ENCODE peak calls at places on chromosomes 5 and 9, in ten cellular contexts. C is PC-9; E is osteoblast; J is CD4-positive, alpha-beta T cell; K is psoas muscle; M is transverse colon; G is tibial nerve; Q is lower lobe of right lung; W is brain microvascular endothelial cell; X is dorsolateral prefrontal cortex. P is an unnamed sample. For H3K27me3, the result is how much of the 10 kb centered on the place peaks cover.

GRCh38 chr9:16262467-16263261 is 607.8 kb downstream of the BNC2 start:
- DNase-seq in X (no peak), W (no peak), M (no peak), E (peak), Q (no peak), K (no peak), J (no peak), G (no peak), C (no peak), P (no peak)

GRCh38 chr9:117315236-117315635 is 99.6 kb downstream of the ASTN2 start:
- DNase-seq in Q (no peak), M (no peak), J (no peak), E (no peak), X (no peak), C (no peak), G (no peak), K (peak), W (no peak), P (no peak)

GRCh38 chr5:124399426-124399961 is 346.9 kb downstream of the ZNF608 start:
- DNase-seq in Q (no peak), X (no peak), E (no peak), W (no peak), J (no peak), K (no peak), G (no peak), M (no peak), C (no peak), P (no peak)

GRCh38 chr5:74762599-74762998 is 4.3 kb downstream of the GFM2 start:
- DNase-seq in M (no peak), K (no peak), J (no peak), G (no peak), E (no peak), X (no peak), W (peak), C (peak), Q (no peak), P (no peak)

GRCh38 chr9:93678199-93679019 is 102.0 kb downstream of the PHF2 start:
- DNase-seq in K (no peak), X (no peak), W (no peak), Q (peak), E (no peak), M (no peak), C (no peak), G (no peak), J (no peak), P (no peak)

GRCh38 chr9:30579810-30580209 is 1804.6 kb upstream of the ACO1 start:
- DNase-seq in G (no peak), K (no peak), M (no peak), J (no peak), Q (no peak), C (no peak), X (no peak), W (no peak), E (no peak), P (no peak)

GRCh38 chr5:168168978-168169696 is 122.3 kb upstream of the WWC1 start:
- DNase-seq in G (no peak), Q (no peak), X (no peak), K (no peak), M (no peak), W (no peak), J (no peak), E (no peak), C (no peak), P (no peak)

GRCh38 chr9:108151161-108151586 is 661.6 kb upstream of the KLF4 start:
- DNase-seq in M (no peak), G (no peak), J (no peak), K (no peak), C (no peak), Q (no peak), X (no peak), W (peak), E (no peak), P (no peak)

GRCh38 chr9:4780651-4781050 is 12.1 kb upstream of the RCL1 start:
- DNase-seq in J (no peak), C (no peak), G (no peak), K (no peak), X (no peak), W (no peak), M (no peak), Q (no peak), E (no peak), P (no peak)

GRCh38 chr5:4191703-4192102 is 596.1 kb downstream of the IRX1 start:
- DNase-seq in G (no peak), C (no peak), Q (no peak), M (no peak), E (no peak), W (no peak), K (no peak), X (no peak), J (no peak), P (no peak)

GRCh38 chr5:159897786-159898393 is 18.4 kb upstream of the ADRA1B start:
- DNase-seq in E (no peak), K (peak), G (no peak), Q (peak), M (no peak), C (no peak), J (no peak), W (no peak), X (no peak), P (no peak)

GRCh38 chr9:71703172-71703872 is 65.0 kb downstream of the CEMIP2 start:
- DNase-seq in Q (no peak), C (no peak), G (no peak), X (no peak), E (no peak), M (no peak), W (no peak), K (no peak), J (no peak), P (no peak)

GRCh38 chr9:134864821-134865190 is 15.8 kb upstream of the FCN2 start:
- DNase-seq in C (no peak), X (no peak), Q (peak), E (no peak), M (no peak), W (no peak), J (no peak), K (no peak), G (no peak), P (no peak)

GRCh38 chr5:9468070-9468388 is 77.8 kb downstream of the SEMA5A start:
- DNase-seq in Q (no peak), K (no peak), M (no peak), G (no peak), J (no peak), W (peak), X (no peak), C (no peak), E (peak), P (no peak)

GRCh38 chr9:17490110-17490509 is 88.8 kb upstream of the SH3GL2 start:
- DNase-seq in Q (no peak), E (no peak), X (no peak), K (no peak), M (no peak), G (no peak), J (no peak), W (no peak), C (no peak), P (no peak)

GRCh38 chr9:87282477-87282991 is 215.1 kb upstream of the DAPK1 start:
- DNase-seq in K (no peak), X (no peak), J (no peak), G (no peak), Q (no peak), E (no peak), C (no peak), W (no peak), M (no peak), P (no peak)

GRCh38 chr5:104062495-104063377 is 500.1 kb upstream of the NUDT12 start:
- DNase-seq in G (no peak), J (no peak), W (no peak), Q (no peak), C (peak), X (no peak), K (no peak), E (peak), M (no peak), P (no peak)

GRCh38 chr9:128552153-128552743 is at the start of gene SPTAN1:
- DNase-seq in G (peak), K (peak), M (peak), W (peak), E (peak), J (peak), X (peak), Q (peak), C (peak), P (peak)

GRCh38 chr5:87302061-87302460 is 34.4 kb downstream of the RASA1 start:
- DNase-seq in W (no peak), E (no peak), X (no peak), K (no peak), Q (no peak), G (no peak), M (no peak), J (no peak), C (no peak), P (no peak)

GRCh38 chr5:84603557-84604185 is 219.0 kb upstream of the EDIL3 start:
- DNase-seq in J (no peak), Q (no peak), G (peak), X (no peak), M (no peak), K (peak), C (no peak), W (peak), E (no peak), P (no peak)

GRCh38 chr5:94872526-94872925 is 254.1 kb downstream of the SLF1 start:
- DNase-seq in X (no peak), J (no peak), C (no peak), W (no peak), G (no peak), K (no peak), E (no peak), Q (no peak), M (no peak), P (no peak)

GRCh38 chr9:97321681-97322080 is 14.2 kb downstream of the CCDC180 start:
- DNase-seq in K (no peak), W (no peak), M (no peak), C (no peak), J (no peak), X (no peak), Q (no peak), G (no peak), E (no peak), P (no peak)

GRCh38 chr9:116437411-116438370 is 249.4 kb upstream of the TRIM32 start:
- DNase-seq in Q (no peak), W (no peak), X (no peak), M (no peak), J (no peak), C (no peak), K (no peak), E (no peak), G (no peak), P (no peak)

GRCh38 chr5:1747803-1748085 is 51.9 kb downstream of the MRPL36 start:
- DNase-seq in G (no peak), W (no peak), X (no peak), M (no peak), K (no peak), Q (peak), E (peak), C (no peak), J (no peak), P (no peak)

GRCh38 chr5:55004728-55005127 is 19.3 kb upstream of the GZMK start:
- DNase-seq in M (no peak), J (no peak), X (no peak), G (no peak), W (no peak), Q (no peak), K (no peak), E (no peak), C (no peak), P (no peak)

GRCh38 chr5:103862398-103862797 is 299.8 kb upstream of the NUDT12 start:
- DNase-seq in M (no peak), W (no peak), C (no peak), K (no peak), Q (no peak), X (no peak), J (no peak), G (no peak), E (no peak), P (peak)

GRCh38 chr5:64229163-64229774 is 63.6 kb downstream of the RNF180 start:
- DNase-seq in C (no peak), E (peak), K (no peak), Q (no peak), G (no peak), J (no peak), M (no peak), X (no peak), W (peak), P (peak)

GRCh38 chr9:111897831-111898144 is 1.2 kb downstream of the UGCG start:
- DNase-seq in X (no peak), Q (no peak), G (no peak), J (no peak), K (no peak), E (no peak), M (peak), W (no peak), C (no peak), P (peak)

GRCh38 chr5:138491669-138492551 is 26.6 kb downstream of the EGR1 start:
- DNase-seq in Q (peak), X (peak), W (peak), K (peak), J (peak), C (peak), E (peak), M (peak), G (peak), P (peak)

GRCh38 chr5:173240091-173241050 is 5.4 kb upstream of the NKX2-5 start:
- DNase-seq in K (no peak), C (no peak), E (no peak), X (no peak), G (no peak), M (no peak), Q (no peak), W (no peak), J (no peak), P (no peak)

GRCh38 chr5:79025054-79025465 is 40.0 kb upstream of the ARSB start:
- DNase-seq in Q (peak), K (peak), W (peak), M (peak), E (peak), X (no peak), G (peak), C (peak), J (peak), P (peak)

GRCh38 chr5:13322769-13323168 is 621.7 kb downstream of the DNAH5 start:
- DNase-seq in E (no peak), J (no peak), X (no peak), W (no peak), G (no peak), K (no peak), M (no peak), C (no peak), Q (no peak), P (no peak)

GRCh38 chr5:40841068-40841805 is at the start of gene CARD6:
- DNase-seq in J (no peak), W (no peak), C (peak), G (no peak), E (no peak), X (no peak), K (no peak), Q (no peak), M (no peak), P (peak)

GRCh38 chr5:91397791-91398190 is 14.7 kb upstream of the ARRDC3 start:
- DNase-seq in W (no peak), E (no peak), M (no peak), C (no peak), Q (no peak), X (no peak), J (no peak), K (no peak), G (no peak), P (no peak)

GRCh38 chr9:37667706-37668672 is 17.2 kb downstream of the FRMPD1 start:
- DNase-seq in K (peak), G (no peak), C (no peak), M (no peak), W (no peak), J (no peak), Q (no peak), X (no peak), E (no peak), P (no peak)

GRCh38 chr9:98168952-98169488 is 23.4 kb downstream of the CORO2A start:
- DNase-seq in W (peak), G (peak), K (no peak), Q (no peak), M (peak), J (peak), X (no peak), E (peak), C (peak), P (no peak)

GRCh38 chr9:18456624-18457237 is 17.2 kb upstream of the ADAMTSL1 start:
- DNase-seq in G (no peak), X (no peak), Q (no peak), K (no peak), W (no peak), C (no peak), J (no peak), E (no peak), M (no peak), P (no peak)

GRCh38 chr5:95798048-95798447 is 24.5 kb downstream of the GLRX start:
- DNase-seq in J (no peak), E (no peak), Q (no peak), C (no peak), K (no peak), W (no peak), G (no peak), X (no peak), M (no peak), P (no peak)

DNA sequence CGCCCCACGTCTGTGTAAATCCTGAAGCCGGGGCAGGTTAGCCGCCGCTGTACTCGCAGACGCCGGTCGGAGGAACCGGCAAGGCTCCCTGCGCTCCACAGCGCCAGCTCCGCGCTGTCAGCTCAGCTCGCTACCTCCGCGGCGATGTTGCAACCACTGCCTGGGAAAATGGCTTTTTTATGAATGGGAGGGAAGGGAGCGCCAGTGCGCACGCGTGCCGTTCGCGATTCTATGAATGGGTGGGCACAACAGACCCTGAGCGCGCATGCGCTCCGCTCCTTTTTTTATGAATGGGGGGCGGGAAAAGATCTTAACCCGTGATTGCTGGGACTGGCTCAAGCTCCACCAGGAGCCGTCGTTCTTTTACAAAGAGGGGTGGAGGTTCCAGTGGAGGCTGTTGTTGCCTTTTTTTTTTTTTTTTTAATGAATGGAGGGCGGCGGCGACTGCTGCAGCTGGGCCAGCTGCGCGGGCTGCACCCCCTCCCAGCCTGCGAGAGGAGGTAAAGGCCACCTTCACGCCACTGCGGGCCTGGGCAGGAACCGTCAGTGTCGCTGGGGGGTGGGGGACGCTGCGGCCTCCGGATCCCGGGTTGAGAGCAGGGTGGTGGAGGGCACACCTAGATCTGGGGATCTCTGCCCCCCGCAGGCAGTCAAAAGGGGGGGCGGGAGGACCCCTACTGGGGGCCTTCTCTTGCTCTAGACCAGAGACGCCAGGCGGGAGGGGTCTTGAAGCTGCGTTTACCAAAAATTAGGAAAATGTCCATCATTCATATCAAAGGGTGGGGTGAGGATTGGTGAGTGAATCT is at the start of gene SPRY4:
- DNase-seq in E (peak), G (peak), X (peak), W (peak), Q (peak), J (peak), M (peak), C (peak), K (peak), P (peak)
- TF ChIP-seq CTCF in E (no peak), G (peak), X (no peak), W (no peak), Q (no peak), J (no peak), M (no peak), C (no peak), K (no peak), P (no peak)

GRCh38 chr5:73447234-73448071 is 1.1 kb downstream of the FOXD1 start:
- DNase-seq in Q (peak), K (peak), E (peak), X (no peak), C (peak), J (peak), W (peak), M (peak), G (no peak), P (peak)

GRCh38 chr5:73443725-73444498 is 4.7 kb downstream of the FOXD1 start:
- DNase-seq in K (no peak), Q (no peak), C (no peak), G (no peak), J (no peak), M (no peak), W (no peak), X (no peak), E (no peak), P (no peak)

GRCh38 chr5:73446631-73447233 is 1.8 kb downstream of the FOXD1 start:
- DNase-seq in W (no peak), C (no peak), G (no peak), E (no peak), Q (no peak), J (no peak), M (no peak), X (no peak), K (peak), P (peak)

GRCh38 chr5:73444499-73445432 is 3.8 kb downstream of the FOXD1 start:
- DNase-seq in Q (no peak), G (no peak), E (no peak), J (no peak), X (no peak), M (no peak), K (no peak), W (no peak), C (no peak), P (no peak)

GRCh38 chr5:73445708-73446630 is 2.6 kb downstream of the FOXD1 start:
- DNase-seq in X (no peak), W (no peak), Q (no peak), C (no peak), E (no peak), K (no peak), J (no peak), M (no peak), G (no peak), P (no peak)
- H3K27me3 ChIP-seq in X (half or more), W (under half), Q (half or more), C (under half), E (under half), K (under half), J (half or more), M (half or more), G (half or more), P (half or more)

GRCh38 chr9:13960011-13960765 is 353.8 kb downstream of the NFIB start:
- DNase-seq in X (no peak), Q (no peak), C (no peak), W (no peak), M (no peak), K (no peak), G (no peak), J (no peak), E (no peak), P (no peak)

GRCh38 chr9:13958672-13959071 is 355.3 kb downstream of the NFIB start:
- DNase-seq in X (no peak), Q (no peak), W (no peak), M (no peak), C (no peak), K (no peak), G (no peak), E (no peak), J (no peak), P (no peak)

GRCh38 chr9:13963005-13963653 is 350.8 kb downstream of the NFIB start:
- DNase-seq in E (no peak), Q (no peak), J (no peak), C (no peak), K (no peak), X (no peak), W (no peak), M (no peak), G (no peak), P (no peak)

GRCh38 chr9:13957089-13957488 is 356.9 kb downstream of the NFIB start:
- DNase-seq in W (no peak), M (no peak), G (no peak), Q (no peak), E (no peak), X (no peak), K (no peak), J (no peak), C (no peak), P (no peak)

GRCh38 chr9:13962006-13962405 is 351.9 kb downstream of the NFIB start:
- DNase-seq in Q (no peak), K (no peak), C (no peak), X (no peak), G (no peak), J (no peak), E (no peak), M (no peak), W (no peak), P (no peak)
- TF ChIP-seq CTCF in Q (no peak), K (no peak), C (no peak), X (no peak), G (no peak), J (no peak), E (no peak), M (no peak), W (no peak), P (no peak)

DNA sequence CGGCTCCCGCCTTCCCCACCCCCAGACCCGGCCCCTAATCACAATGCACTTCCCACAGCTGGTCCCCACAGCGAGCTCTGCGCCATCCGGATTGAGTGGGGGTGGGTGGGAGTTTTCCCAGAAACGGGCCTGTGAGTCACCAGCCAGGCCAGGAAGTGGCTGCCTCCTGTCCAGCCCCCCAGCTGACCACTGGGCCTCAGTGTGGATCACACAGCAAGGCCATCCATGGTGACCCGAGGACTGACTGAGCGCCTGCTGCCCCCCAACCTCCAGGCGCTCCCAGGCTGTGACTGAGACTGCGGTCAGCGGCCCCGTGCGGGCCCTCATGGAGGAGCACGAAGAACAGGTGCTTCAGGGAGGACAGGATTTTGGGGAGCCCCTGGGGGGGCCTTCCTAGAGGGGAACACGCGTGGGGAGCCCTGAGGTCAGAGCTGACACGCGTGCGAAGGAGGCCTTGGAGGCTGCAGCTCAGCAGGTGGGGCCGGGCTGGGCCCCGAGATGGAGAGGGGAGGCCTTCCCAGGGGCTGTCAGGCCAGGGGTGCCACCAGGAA is 48.3 kb upstream of the EGFL7 start:
- DNase-seq in J (no peak), W (peak), M (peak), E (peak), X (no peak), C (no peak), K (no peak), Q (no peak), G (no peak), P (no peak)
- H3K27me3 ChIP-seq in J (under half), W (under half), M (under half), E (under half), X (under half), C (under half), K (under half), Q (under half), G (under half), P (under half)